ENCODE peak calls at places on chromosomes 4 and X, in five cellular contexts. Q, K, Y, B and J are unnamed samples.
A peak's percentile ranks its signal among the peaks of the same experiment; 100 is the strongest.

GRCh38 chrX:22577181-22577580 is 304.5 kb downstream of the CBLL2 start:
- DNase-seq in Q (no peak), B (no peak), K (no peak), Y (no peak), J (no peak)

GRCh38 chrX:48761674-48762471 is at the start of gene GLOD5:
- DNase-seq in Q (no peak), K (no peak), B (no peak), Y (no peak), J (no peak)

GRCh38 chr4:152666946-152667345 is 12.9 kb downstream of the TMEM154 start:
- DNase-seq in Q (no peak), Y (no peak), K (no peak), B (no peak), J (no peak)

GRCh38 chr4:28357985-28358384 is 1497.3 kb downstream of the STIM2 start:
- DNase-seq in B (no peak), Q (no peak), Y (peak; percentile 18), K (no peak), J (no peak)

GRCh38 chr4:116183241-116183640 is 902.1 kb downstream of the TRAM1L1 start:
- DNase-seq in B (no peak), Q (no peak), Y (no peak), K (no peak), J (no peak)

GRCh38 chrX:41664307-41665299 is 24.2 kb upstream of the GPR34 start:
- DNase-seq in K (no peak), Q (no peak), Y (no peak), B (no peak), J (no peak)

GRCh38 chrX:150258176-150258425 is 105.0 kb upstream of the MAMLD1 start:
- DNase-seq in B (no peak), Q (no peak), K (no peak), Y (no peak), J (no peak)

GRCh38 chrX:40278340-40279090 is 180.8 kb upstream of the BCOR start:
- DNase-seq in K (no peak), Y (no peak), Q (no peak), B (peak; percentile 76), J (no peak)

GRCh38 chr4:124035364-124036036 is 638.9 kb downstream of the SPRY1 start:
- DNase-seq in K (no peak), Q (no peak), B (no peak), Y (no peak), J (no peak)

GRCh38 chrX:39935414-39936064 is 162.2 kb downstream of the BCOR start:
- DNase-seq in B (no peak), K (no peak), Y (no peak), Q (no peak), J (no peak)